ENCODE peak calls at places on chromosomes 5 and 9, in eight cellular contexts. One of them, this sample, is unnamed.

GRCh38 chr5:139133237-139133636 is 64.9 kb downstream of the SIL1 start:
- DNase-seq in AG09309: no peak
- DNase-seq in HTR-8/SVneo: no peak
- DNase-seq in epithelial cell of proximal tubule: no peak
- DNase-seq in EL: no peak
- DNase-seq in activated CD4-positive, alpha-beta T cell treated with anti-CD3 and anti-CD28 coated beads, Interleukin-2, amount 50 U/mL, for 48 hours: no peak
- DNase-seq in cardiac muscle cell: no peak
- DNase-seq in activated naive CD4-positive, alpha-beta T cell: no peak
- DNase-seq in this sample: no peak

GRCh38 chr9:38276751-38277439 is 115.6 kb upstream of the ALDH1B1 start:
- DNase-seq in AG09309: no peak
- DNase-seq in HTR-8/SVneo: no peak
- DNase-seq in epithelial cell of proximal tubule: no peak
- DNase-seq in EL: no peak
- DNase-seq in activated CD4-positive, alpha-beta T cell treated with anti-CD3 and anti-CD28 coated beads, Interleukin-2, amount 50 U/mL, for 48 hours: no peak
- DNase-seq in cardiac muscle cell: no peak
- DNase-seq in activated naive CD4-positive, alpha-beta T cell: no peak
- DNase-seq in this sample: no peak

GRCh38 chr5:2199697-2200096 is 317.0 kb upstream of the IRX4 start:
- DNase-seq in AG09309: no peak
- DNase-seq in HTR-8/SVneo: no peak
- DNase-seq in epithelial cell of proximal tubule: no peak
- DNase-seq in EL: no peak
- DNase-seq in activated CD4-positive, alpha-beta T cell treated with anti-CD3 and anti-CD28 coated beads, Interleukin-2, amount 50 U/mL, for 48 hours: no peak
- DNase-seq in cardiac muscle cell: no peak
- DNase-seq in activated naive CD4-positive, alpha-beta T cell: no peak
- DNase-seq in this sample: no peak

GRCh38 chr9:33814816-33815215 is 2.1 kb upstream of the UBE2R2 start:
- DNase-seq in AG09309: no peak
- DNase-seq in HTR-8/SVneo: no peak
- DNase-seq in epithelial cell of proximal tubule: no peak
- DNase-seq in EL: peak; percentile 18
- DNase-seq in activated CD4-positive, alpha-beta T cell treated with anti-CD3 and anti-CD28 coated beads, Interleukin-2, amount 50 U/mL, for 48 hours: no peak
- DNase-seq in cardiac muscle cell: no peak
- DNase-seq in activated naive CD4-positive, alpha-beta T cell: no peak
- DNase-seq in this sample: peak; percentile 26

GRCh38 chr9:125902865-125903512 is 155.8 kb downstream of the PBX3 start:
- DNase-seq in AG09309: no peak
- DNase-seq in HTR-8/SVneo: no peak
- DNase-seq in epithelial cell of proximal tubule: no peak
- DNase-seq in EL: no peak
- DNase-seq in activated CD4-positive, alpha-beta T cell treated with anti-CD3 and anti-CD28 coated beads, Interleukin-2, amount 50 U/mL, for 48 hours: no peak
- DNase-seq in cardiac muscle cell: no peak
- DNase-seq in activated naive CD4-positive, alpha-beta T cell: no peak
- DNase-seq in this sample: no peak

GRCh38 chr5:89090021-89090420 is 207.0 kb upstream of the MEF2C start:
- DNase-seq in AG09309: no peak
- DNase-seq in HTR-8/SVneo: no peak
- DNase-seq in epithelial cell of proximal tubule: no peak
- DNase-seq in EL: no peak
- DNase-seq in activated CD4-positive, alpha-beta T cell treated with anti-CD3 and anti-CD28 coated beads, Interleukin-2, amount 50 U/mL, for 48 hours: no peak
- DNase-seq in cardiac muscle cell: no peak
- DNase-seq in activated naive CD4-positive, alpha-beta T cell: no peak
- DNase-seq in this sample: no peak

GRCh38 chr9:91771027-91771426 is 179.0 kb downstream of the ROR2 start:
- DNase-seq in AG09309: peak; percentile 81
- DNase-seq in HTR-8/SVneo: peak; percentile 48
- DNase-seq in epithelial cell of proximal tubule: no peak
- DNase-seq in EL: peak; percentile 94
- DNase-seq in activated CD4-positive, alpha-beta T cell treated with anti-CD3 and anti-CD28 coated beads, Interleukin-2, amount 50 U/mL, for 48 hours: no peak
- DNase-seq in cardiac muscle cell: peak; percentile 56
- DNase-seq in activated naive CD4-positive, alpha-beta T cell: no peak
- DNase-seq in this sample: peak; percentile 68

GRCh38 chr5:172235132-172235780 is 41.3 kb downstream of the EFCAB9 start:
- DNase-seq in AG09309: no peak
- DNase-seq in HTR-8/SVneo: no peak
- DNase-seq in epithelial cell of proximal tubule: no peak
- DNase-seq in EL: no peak
- DNase-seq in activated CD4-positive, alpha-beta T cell treated with anti-CD3 and anti-CD28 coated beads, Interleukin-2, amount 50 U/mL, for 48 hours: no peak
- DNase-seq in cardiac muscle cell: no peak
- DNase-seq in activated naive CD4-positive, alpha-beta T cell: no peak
- DNase-seq in this sample: peak; percentile 55

GRCh38 chr5:72107874-72108199 is 562 bp downstream of the MAP1B start:
- DNase-seq in AG09309: no peak
- DNase-seq in HTR-8/SVneo: no peak
- DNase-seq in epithelial cell of proximal tubule: no peak
- DNase-seq in EL: no peak
- DNase-seq in activated CD4-positive, alpha-beta T cell treated with anti-CD3 and anti-CD28 coated beads, Interleukin-2, amount 50 U/mL, for 48 hours: no peak
- DNase-seq in cardiac muscle cell: peak; percentile 43
- DNase-seq in activated naive CD4-positive, alpha-beta T cell: no peak
- DNase-seq in this sample: peak; percentile 55

GRCh38 chr9:72930828-72931227 is 22.0 kb downstream of the ALDH1A1 start:
- DNase-seq in AG09309: no peak
- DNase-seq in HTR-8/SVneo: no peak
- DNase-seq in epithelial cell of proximal tubule: no peak
- DNase-seq in EL: no peak
- DNase-seq in activated CD4-positive, alpha-beta T cell treated with anti-CD3 and anti-CD28 coated beads, Interleukin-2, amount 50 U/mL, for 48 hours: no peak
- DNase-seq in cardiac muscle cell: no peak
- DNase-seq in activated naive CD4-positive, alpha-beta T cell: no peak
- DNase-seq in this sample: no peak

GRCh38 chr9:109779711-109780452 is at the start of gene PALM2AKAP2:
- DNase-seq in AG09309: no peak
- DNase-seq in HTR-8/SVneo: peak; percentile 47
- DNase-seq in epithelial cell of proximal tubule: no peak
- DNase-seq in EL: peak; percentile 76
- DNase-seq in activated CD4-positive, alpha-beta T cell treated with anti-CD3 and anti-CD28 coated beads, Interleukin-2, amount 50 U/mL, for 48 hours: no peak
- DNase-seq in cardiac muscle cell: peak; percentile 91
- DNase-seq in activated naive CD4-positive, alpha-beta T cell: no peak
- DNase-seq in this sample: peak; percentile 72

GRCh38 chr9:82961504-82962125 is 101.3 kb downstream of the RASEF start:
- DNase-seq in AG09309: peak; percentile 23
- DNase-seq in HTR-8/SVneo: peak; percentile 51
- DNase-seq in epithelial cell of proximal tubule: no peak
- DNase-seq in EL: peak; percentile 75
- DNase-seq in activated CD4-positive, alpha-beta T cell treated with anti-CD3 and anti-CD28 coated beads, Interleukin-2, amount 50 U/mL, for 48 hours: peak; percentile 62
- DNase-seq in cardiac muscle cell: peak; percentile 92
- DNase-seq in activated naive CD4-positive, alpha-beta T cell: no peak
- DNase-seq in this sample: peak; percentile 77

GRCh38 chr5:127838661-127839060 is 135.5 kb downstream of the CCDC192 start:
- DNase-seq in AG09309: no peak
- DNase-seq in HTR-8/SVneo: peak; percentile 13
- DNase-seq in epithelial cell of proximal tubule: no peak
- DNase-seq in EL: peak; percentile 66
- DNase-seq in activated CD4-positive, alpha-beta T cell treated with anti-CD3 and anti-CD28 coated beads, Interleukin-2, amount 50 U/mL, for 48 hours: no peak
- DNase-seq in cardiac muscle cell: no peak
- DNase-seq in activated naive CD4-positive, alpha-beta T cell: no peak
- DNase-seq in this sample: peak; percentile 71

GRCh38 chr5:41542183-41542582 is 31.8 kb upstream of the PLCXD3 start:
- DNase-seq in AG09309: no peak
- DNase-seq in HTR-8/SVneo: no peak
- DNase-seq in epithelial cell of proximal tubule: no peak
- DNase-seq in EL: no peak
- DNase-seq in activated CD4-positive, alpha-beta T cell treated with anti-CD3 and anti-CD28 coated beads, Interleukin-2, amount 50 U/mL, for 48 hours: no peak
- DNase-seq in cardiac muscle cell: no peak
- DNase-seq in activated naive CD4-positive, alpha-beta T cell: no peak
- DNase-seq in this sample: no peak

GRCh38 chr5:56306433-56307150 is 73.5 kb upstream of the ANKRD55 start:
- DNase-seq in AG09309: no peak
- DNase-seq in HTR-8/SVneo: no peak
- DNase-seq in epithelial cell of proximal tubule: no peak
- DNase-seq in EL: no peak
- DNase-seq in activated CD4-positive, alpha-beta T cell treated with anti-CD3 and anti-CD28 coated beads, Interleukin-2, amount 50 U/mL, for 48 hours: no peak
- DNase-seq in cardiac muscle cell: no peak
- DNase-seq in activated naive CD4-positive, alpha-beta T cell: no peak
- DNase-seq in this sample: no peak

GRCh38 chr9:135000647-135001245 is 83.0 kb upstream of the FCN1 start:
- DNase-seq in AG09309: no peak
- DNase-seq in HTR-8/SVneo: no peak
- DNase-seq in epithelial cell of proximal tubule: no peak
- DNase-seq in EL: no peak
- DNase-seq in activated CD4-positive, alpha-beta T cell treated with anti-CD3 and anti-CD28 coated beads, Interleukin-2, amount 50 U/mL, for 48 hours: no peak
- DNase-seq in cardiac muscle cell: no peak
- DNase-seq in activated naive CD4-positive, alpha-beta T cell: no peak
- DNase-seq in this sample: no peak

GRCh38 chr5:135236951-135237791 is 161.9 kb downstream of the MACROH2A1 start:
- DNase-seq in AG09309: no peak
- DNase-seq in HTR-8/SVneo: no peak
- DNase-seq in epithelial cell of proximal tubule: no peak
- DNase-seq in EL: no peak
- DNase-seq in activated CD4-positive, alpha-beta T cell treated with anti-CD3 and anti-CD28 coated beads, Interleukin-2, amount 50 U/mL, for 48 hours: no peak
- DNase-seq in cardiac muscle cell: no peak
- DNase-seq in activated naive CD4-positive, alpha-beta T cell: no peak
- DNase-seq in this sample: no peak

GRCh38 chr9:100819980-100820379 is 208.5 kb upstream of the PLPPR1 start:
- DNase-seq in AG09309: no peak
- DNase-seq in HTR-8/SVneo: no peak
- DNase-seq in epithelial cell of proximal tubule: no peak
- DNase-seq in EL: no peak
- DNase-seq in activated CD4-positive, alpha-beta T cell treated with anti-CD3 and anti-CD28 coated beads, Interleukin-2, amount 50 U/mL, for 48 hours: no peak
- DNase-seq in cardiac muscle cell: no peak
- DNase-seq in activated naive CD4-positive, alpha-beta T cell: no peak
- DNase-seq in this sample: no peak

GRCh38 chr5:40227927-40228326 is 451.8 kb upstream of the PTGER4 start:
- DNase-seq in AG09309: no peak
- DNase-seq in HTR-8/SVneo: no peak
- DNase-seq in epithelial cell of proximal tubule: no peak
- DNase-seq in EL: no peak
- DNase-seq in activated CD4-positive, alpha-beta T cell treated with anti-CD3 and anti-CD28 coated beads, Interleukin-2, amount 50 U/mL, for 48 hours: no peak
- DNase-seq in cardiac muscle cell: no peak
- DNase-seq in activated naive CD4-positive, alpha-beta T cell: no peak
- DNase-seq in this sample: no peak

GRCh38 chr9:130023147-130023787 is 19.7 kb downstream of the FNBP1 start:
- DNase-seq in AG09309: no peak
- DNase-seq in HTR-8/SVneo: no peak
- DNase-seq in epithelial cell of proximal tubule: no peak
- DNase-seq in EL: no peak
- DNase-seq in activated CD4-positive, alpha-beta T cell treated with anti-CD3 and anti-CD28 coated beads, Interleukin-2, amount 50 U/mL, for 48 hours: no peak
- DNase-seq in cardiac muscle cell: no peak
- DNase-seq in activated naive CD4-positive, alpha-beta T cell: no peak
- DNase-seq in this sample: peak; percentile 78